ENCODE peak calls at places on chromosomes 3 and 15, in seven cellular contexts. Q is nephron progenitor cell, U is esophagus squamous epithelium, P is vagina, C is GM10248, S is lower leg skin, A is foreskin fibroblast. T is an unnamed sample.

GRCh38 chr3:66577804-66578203 is 77.0 kb upstream of the LRIG1 start:
- DNase-seq in Q (no peak), U (no peak), P (no peak), C (no peak), S (no peak), A (no peak), T (no peak)

GRCh38 chr3:106371605-106372292 is 502.9 kb upstream of the CBLB start:
- DNase-seq in Q (no peak), U (no peak), P (no peak), C (no peak), S (no peak), A (no peak), T (no peak)

GRCh38 chr3:42473083-42473932 is 29.1 kb upstream of the VIPR1 start:
- DNase-seq in Q (no peak), U (no peak), P (no peak), C (no peak), S (peak; percentile 88), A (peak; percentile 36), T (no peak)

GRCh38 chr15:86743283-86743903 is 663.7 kb downstream of the AGBL1 start:
- DNase-seq in Q (peak; percentile 62), U (no peak), P (no peak), C (no peak), S (no peak), A (no peak), T (no peak)

GRCh38 chr3:107745354-107745753 is 222.6 kb downstream of the BBX start:
- DNase-seq in Q (no peak), U (no peak), P (no peak), C (no peak), S (no peak), A (no peak), T (no peak)

GRCh38 chr15:26890988-26891387 is 24.1 kb downstream of the GABRA5 start:
- DNase-seq in Q (no peak), U (no peak), P (no peak), C (no peak), S (peak; percentile 57), A (no peak), T (no peak)

GRCh38 chr15:70095387-70096214 is 2.1 kb downstream of the TLE3 start:
- DNase-seq in Q (peak; percentile 41), U (no peak), P (no peak), C (peak; percentile 65), S (peak; percentile 91), A (no peak), T (peak; percentile 79)

GRCh38 chr15:38535451-38536200 is 29.0 kb downstream of the RASGRP1 start:
- DNase-seq in Q (no peak), U (no peak), P (no peak), C (no peak), S (no peak), A (no peak), T (no peak)

GRCh38 chr3:1798711-1799410 is 299.8 kb upstream of the CNTN4 start:
- DNase-seq in Q (no peak), U (no peak), P (no peak), C (no peak), S (no peak), A (no peak), T (no peak)

GRCh38 chr3:13850161-13850945 is 29.5 kb downstream of the WNT7A start:
- DNase-seq in Q (peak; percentile 18), U (no peak), P (no peak), C (no peak), S (no peak), A (no peak), T (no peak)
- TF ChIP-seq CTCF in Q (no peak), U (no peak), P (no peak), C (no peak), S (no peak), A (no peak), T (no peak)

GRCh38 chr3:143066033-143066432 is 53.5 kb upstream of the CHST2 start:
- DNase-seq in Q (no peak), U (no peak), P (no peak), C (no peak), S (no peak), A (no peak), T (no peak)

GRCh38 chr3:143068059-143068458 is 51.5 kb upstream of the CHST2 start:
- DNase-seq in Q (no peak), U (no peak), P (no peak), C (no peak), S (no peak), A (no peak), T (no peak)

GRCh38 chr3:143067201-143067600 is 52.4 kb upstream of the CHST2 start:
- DNase-seq in Q (no peak), U (no peak), P (no peak), C (no peak), S (no peak), A (peak; percentile 31), T (no peak)

GRCh38 chr3:143071776-143072175 is 47.8 kb upstream of the CHST2 start:
- DNase-seq in Q (no peak), U (no peak), P (no peak), C (no peak), S (no peak), A (no peak), T (no peak)

GRCh38 chr3:143070977-143071551 is 48.5 kb upstream of the CHST2 start:
- DNase-seq in Q (no peak), U (no peak), P (no peak), C (no peak), S (no peak), A (peak; percentile 87), T (no peak)
- TF ChIP-seq CTCF in Q (no peak), U (no peak), P (no peak), C (no peak), S (no peak), A (no peak), T (no peak)

DNA sequence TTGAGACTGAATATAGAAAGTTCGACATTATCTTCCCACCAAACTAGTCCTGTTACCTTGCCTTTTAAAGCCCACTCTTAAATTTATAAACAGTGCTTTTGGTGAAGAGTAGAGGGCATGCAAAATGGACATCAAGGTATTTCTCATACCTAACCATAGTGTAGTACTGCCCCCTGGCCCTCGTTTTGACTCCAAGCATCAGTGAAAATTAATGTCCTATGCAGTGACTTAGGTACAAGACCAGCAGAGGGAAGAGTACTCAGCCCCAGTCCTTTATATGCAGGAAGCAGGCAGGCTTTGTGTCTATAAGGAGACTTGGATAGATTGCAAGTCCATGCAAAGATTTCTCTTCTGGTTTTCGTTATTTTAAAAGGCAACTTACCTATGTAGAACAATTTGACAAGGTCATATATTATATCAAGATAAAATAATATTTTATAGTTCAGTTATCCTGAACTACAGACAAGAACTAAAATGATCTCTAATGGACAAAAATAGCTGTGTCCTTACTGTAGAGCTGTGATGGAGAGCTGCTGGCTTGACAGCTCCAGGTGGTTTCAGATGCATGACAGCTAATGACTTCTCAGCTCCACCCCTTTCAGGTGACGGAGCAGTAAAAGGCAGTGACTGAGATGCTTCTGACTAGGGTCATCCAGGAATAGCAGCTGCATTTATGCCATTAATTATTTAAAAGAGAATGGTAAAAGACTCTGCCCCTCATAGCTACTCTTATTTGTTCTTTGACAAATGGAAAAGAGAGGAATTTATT is 646.1 kb downstream of the SQOR start:
- DNase-seq in Q (no peak), U (no peak), P (no peak), C (no peak), S (no peak), A (peak; percentile 10), T (no peak)
- TF ChIP-seq CTCF in Q (no peak), U (no peak), P (no peak), C (no peak), S (no peak), A (peak; percentile 21), T (peak; percentile 46)

DNA sequence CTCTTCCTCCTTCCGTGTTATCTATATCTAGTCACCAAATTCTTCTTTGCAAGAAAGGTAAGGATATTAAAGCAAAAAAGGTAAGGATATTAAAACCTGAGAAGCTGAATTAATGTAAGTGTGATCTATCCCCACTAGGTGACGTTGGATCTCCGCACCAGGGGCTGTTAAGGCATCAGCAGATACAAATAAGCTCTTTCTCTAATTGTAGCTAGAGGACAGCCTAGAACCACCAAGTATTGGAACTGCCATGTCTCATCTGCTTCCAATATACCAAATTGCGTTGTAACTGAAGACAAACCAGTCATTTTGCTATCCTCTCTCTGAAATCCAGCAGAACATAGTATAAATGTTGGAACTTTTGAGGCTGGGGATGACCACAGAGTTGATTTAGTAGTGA is 471.2 kb upstream of the TGFBR2 start:
- DNase-seq in Q (no peak), U (no peak), P (no peak), C (no peak), S (no peak), A (no peak), T (no peak)
- TF ChIP-seq CTCF in Q (no peak), U (no peak), P (no peak), C (no peak), S (no peak), A (peak; percentile 13), T (no peak)

GRCh38 chr3:129238945-129239705 is 10.3 kb upstream of the COPG1 start:
- DNase-seq in Q (no peak), U (no peak), P (no peak), C (peak; percentile 26), S (no peak), A (peak; percentile 53), T (no peak)
- TF ChIP-seq CTCF in Q (no peak), U (no peak), P (no peak), C (no peak), S (no peak), A (no peak), T (peak; percentile 20)

GRCh38 chr3:65246561-65246960 is 558.8 kb upstream of the ADAMTS9 start:
- DNase-seq in Q (no peak), U (no peak), P (no peak), C (no peak), S (no peak), A (no peak), T (no peak)

GRCh38 chr3:65251375-65251774 is 563.6 kb upstream of the ADAMTS9 start:
- DNase-seq in Q (no peak), U (no peak), P (no peak), C (no peak), S (no peak), A (no peak), T (no peak)

GRCh38 chr3:65245133-65246076 is 557.6 kb upstream of the ADAMTS9 start:
- DNase-seq in Q (no peak), U (no peak), P (no peak), C (no peak), S (no peak), A (peak; percentile 7), T (no peak)
- TF ChIP-seq CTCF in Q (no peak), U (peak; percentile 20), P (peak; percentile 27), C (no peak), S (no peak), A (peak; percentile 27), T (peak; percentile 62)

GRCh38 chr3:9404680-9405079 is 7.3 kb downstream of the SETD5 start:
- DNase-seq in Q (no peak), U (no peak), P (no peak), C (peak; percentile 18), S (no peak), A (no peak), T (no peak)
- TF ChIP-seq CTCF in Q (no peak), U (no peak), P (no peak), C (no peak), S (no peak), A (no peak), T (peak; percentile 23)